ENCODE peak calls at places on chromosome 5, in ten cellular contexts. O is AG04449; H is B cell; Y is mucosa of gallbladder; B is body of pancreas; U is HFFc6; P is GM20000; M is naive thymus-derived CD4-positive, alpha-beta T cell; C is pulmonary artery endothelial cell; K is AG10803. J is an unnamed sample.

GRCh38 chr5:76303917-76304316 is 99.2 kb upstream of the IQGAP2 start:
- DNase-seq in O (no peak), H (peak; percentile 24), Y (peak; percentile 77), B (peak; percentile 32), U (no peak), P (peak; percentile 54), M (no peak), C (no peak), K (no peak), J (no peak)

GRCh38 chr5:180648658-180649296 is 623 bp downstream of the FLT4 start:
- DNase-seq in O (no peak), H (no peak), Y (no peak), B (no peak), U (no peak), P (peak; percentile 68), M (no peak), C (no peak), K (no peak), J (no peak)

GRCh38 chr5:77957-78804 is 13.8 kb upstream of the PLEKHG4B start:
- DNase-seq in O (peak; percentile 19), H (peak; percentile 14), Y (no peak), B (no peak), U (peak; percentile 28), P (no peak), M (no peak), C (no peak), K (peak; percentile 45), J (peak; percentile 89)

GRCh38 chr5:81703840-81704239 is 47.1 kb downstream of the SSBP2 start:
- DNase-seq in O (no peak), H (no peak), Y (no peak), B (no peak), U (no peak), P (no peak), M (no peak), C (no peak), K (no peak), J (no peak)

GRCh38 chr5:151123897-151124751 is 33.5 kb downstream of the ANXA6 start:
- DNase-seq in O (no peak), H (peak; percentile 92), Y (peak; percentile 67), B (peak; percentile 77), U (no peak), P (peak; percentile 82), M (peak; percentile 23), C (no peak), K (peak; percentile 17), J (no peak)

GRCh38 chr5:53962306-53962705 is 348.1 kb downstream of the ARL15 start:
- DNase-seq in O (no peak), H (no peak), Y (no peak), B (no peak), U (no peak), P (no peak), M (no peak), C (no peak), K (no peak), J (no peak)

GRCh38 chr5:51997908-51998307 is 614.7 kb downstream of the ISL1 start:
- DNase-seq in O (no peak), H (no peak), Y (no peak), B (no peak), U (no peak), P (no peak), M (no peak), C (no peak), K (no peak), J (no peak)

GRCh38 chr5:96433066-96433447 is at the start of gene PCSK1:
- DNase-seq in O (no peak), H (no peak), Y (no peak), B (peak; percentile 4), U (no peak), P (no peak), M (no peak), C (no peak), K (no peak), J (no peak)

GRCh38 chr5:115816226-115817042 is at the start of gene CDO1:
- DNase-seq in O (no peak), H (peak; percentile 42), Y (peak; percentile 30), B (peak; percentile 38), U (no peak), P (peak; percentile 33), M (peak; percentile 10), C (no peak), K (peak; percentile 35), J (no peak)

GRCh38 chr5:68368280-68368679 is 152.7 kb downstream of the PIK3R1 start:
- DNase-seq in O (no peak), H (no peak), Y (no peak), B (no peak), U (peak; percentile 39), P (no peak), M (no peak), C (no peak), K (peak; percentile 29), J (peak; percentile 66)

GRCh38 chr5:88690619-88691560 is 192.1 kb downstream of the MEF2C start:
- DNase-seq in O (no peak), H (peak; percentile 83), Y (peak; percentile 71), B (peak; percentile 70), U (peak; percentile 38), P (peak; percentile 86), M (peak; percentile 35), C (no peak), K (peak; percentile 51), J (no peak)

GRCh38 chr5:38923661-38924451 is 78.0 kb downstream of the OSMR start:
- DNase-seq in O (peak; percentile 26), H (no peak), Y (no peak), B (no peak), U (no peak), P (no peak), M (no peak), C (no peak), K (peak; percentile 78), J (no peak)

GRCh38 chr5:172496671-172497371 is 42.5 kb upstream of the SH3PXD2B start:
- DNase-seq in O (no peak), H (no peak), Y (peak; percentile 11), B (no peak), U (peak; percentile 2), P (peak; percentile 4), M (no peak), C (peak; percentile 29), K (peak; percentile 55), J (peak; percentile 92)

GRCh38 chr5:129716235-129717030 is 31.5 kb upstream of the MINAR2 start:
- DNase-seq in O (no peak), H (no peak), Y (no peak), B (no peak), U (no peak), P (no peak), M (no peak), C (no peak), K (no peak), J (no peak)

GRCh38 chr5:41281215-41281810 is 68.0 kb upstream of the C6 start:
- DNase-seq in O (no peak), H (no peak), Y (no peak), B (no peak), U (no peak), P (no peak), M (no peak), C (no peak), K (no peak), J (no peak)

GRCh38 chr5:67047180-67047579 is 149.4 kb downstream of the CD180 start:
- DNase-seq in O (no peak), H (no peak), Y (peak; percentile 40), B (no peak), U (no peak), P (no peak), M (no peak), C (no peak), K (no peak), J (no peak)

GRCh38 chr5:9207820-9208418 is 338.0 kb downstream of the SEMA5A start:
- DNase-seq in O (no peak), H (peak; percentile 22), Y (no peak), B (no peak), U (peak; percentile 56), P (peak; percentile 46), M (no peak), C (no peak), K (peak; percentile 58), J (no peak)

GRCh38 chr5:132788990-132789886 is 12.2 kb upstream of the SEPTIN8 start:
- DNase-seq in O (no peak), H (no peak), Y (no peak), B (no peak), U (no peak), P (no peak), M (no peak), C (no peak), K (no peak), J (no peak)